ENCODE peak calls at places on chromosomes 12 and 14, in five cellular contexts. M is epithelial cell of proximal tubule, A is H1, G is astrocyte of the spinal cord, J is GM12865. I is an unnamed sample.

GRCh38 chr12:71900091-71900490 is 38.6 kb upstream of the TPH2 start:
- DNase-seq in M (no peak), A (no peak), G (peak), J (no peak), I (no peak)

GRCh38 chr14:93938766-93939303 is 11.7 kb downstream of the FAM181A start:
- DNase-seq in M (no peak), A (no peak), G (no peak), J (no peak), I (no peak)

GRCh38 chr12:105670664-105671063 is 340.2 kb downstream of the C12orf75 start:
- DNase-seq in M (no peak), A (no peak), G (peak), J (no peak), I (no peak)

GRCh38 chr14:50333010-50333409 is 20.9 kb downstream of the DMAC2L start:
- DNase-seq in M (no peak), A (no peak), G (peak), J (no peak), I (no peak)

GRCh38 chr12:106956048-106956935 is 585 bp downstream of the TMEM263 start:
- DNase-seq in M (no peak), A (peak), G (peak), J (peak), I (peak)

GRCh38 chr12:12872934-12873275 is 18.5 kb upstream of the GPRC5A start:
- DNase-seq in M (no peak), A (no peak), G (peak), J (no peak), I (no peak)

GRCh38 chr12:9787340-9787737 is 26.6 kb upstream of the CD69 start:
- DNase-seq in M (no peak), A (no peak), G (peak), J (no peak), I (no peak)

GRCh38 chr12:66573605-66574004 is 105.3 kb downstream of the GRIP1 start:
- DNase-seq in M (no peak), A (no peak), G (no peak), J (peak), I (no peak)

GRCh38 chr12:48795550-48796455 is 6.9 kb upstream of the ADCY6 start:
- DNase-seq in M (no peak), A (no peak), G (peak), J (peak), I (peak)

GRCh38 chr12:131167334-131167733 is 213.6 kb downstream of the ADGRD1 start:
- DNase-seq in M (no peak), A (no peak), G (no peak), J (no peak), I (no peak)

GRCh38 chr12:99271071-99271470 is 376.5 kb upstream of the GARIN6 start:
- DNase-seq in M (peak), A (no peak), G (no peak), J (no peak), I (no peak)

GRCh38 chr14:26528415-26529182 is 69.2 kb downstream of the NOVA1 start:
- DNase-seq in M (no peak), A (no peak), G (peak), J (no peak), I (no peak)

GRCh38 chr12:106317406-106318082 is 15.0 kb downstream of the TCP11L2 start:
- DNase-seq in M (no peak), A (no peak), G (no peak), J (no peak), I (no peak)

GRCh38 chr12:6551496-6552139 is 4.2 kb downstream of the IFFO1 start:
- DNase-seq in M (no peak), A (no peak), G (peak), J (no peak), I (no peak)

GRCh38 chr12:132281021-132281420 is 48.4 kb downstream of the GALNT9 start:
- DNase-seq in M (no peak), A (no peak), G (no peak), J (no peak), I (no peak)

GRCh38 chr12:30794591-30795409 is 40.0 kb upstream of the CAPRIN2 start:
- DNase-seq in M (no peak), A (peak), G (peak), J (no peak), I (no peak)

GRCh38 chr12:73383584-73384229 is 1111.5 kb downstream of the TRHDE start:
- DNase-seq in M (no peak), A (no peak), G (no peak), J (no peak), I (no peak)

GRCh38 chr12:121957831-121958515 is 39.6 kb downstream of the CFAP251 start:
- DNase-seq in M (no peak), A (no peak), G (no peak), J (no peak), I (no peak)

GRCh38 chr12:108611884-108612415 is 14.1 kb upstream of the TMEM119 start:
- DNase-seq in M (peak), A (peak), G (peak), J (peak), I (peak)

GRCh38 chr12:54989829-54990228 is 5.3 kb upstream of the TESPA1 start:
- DNase-seq in M (no peak), A (no peak), G (no peak), J (no peak), I (no peak)

GRCh38 chr14:75561013-75561432 is 17.4 kb upstream of the FLVCR2 start:
- DNase-seq in M (no peak), A (peak), G (peak), J (peak), I (peak)

DNA sequence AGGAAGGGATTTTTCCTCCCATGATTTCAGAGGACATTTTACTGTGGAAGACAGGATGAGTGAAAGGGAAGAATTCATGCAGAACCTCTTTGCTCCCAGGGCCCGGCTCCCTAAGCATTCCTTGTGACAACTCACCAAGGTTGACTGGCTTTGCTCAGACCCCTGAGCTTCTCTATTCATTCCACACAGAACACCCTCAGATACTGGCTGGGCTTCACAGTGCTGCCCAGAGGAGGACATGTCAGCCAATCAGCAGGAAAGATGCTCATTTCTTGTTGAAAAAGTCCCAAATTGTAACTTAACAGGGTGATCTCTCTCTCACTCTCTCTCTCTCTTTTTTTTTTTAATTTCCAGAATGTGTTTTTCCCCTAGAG is 43.7 kb downstream of the SSPN start:
- DNase-seq in M (no peak), A (no peak), G (no peak), J (no peak), I (no peak)
- H3K4me3 ChIP-seq in M (peak), A (no peak), G (no peak), J (no peak), I (no peak)

GRCh38 chr12:7872565-7873304 is at the start of gene SLC2A14:
- DNase-seq in M (no peak), A (no peak), G (no peak), J (no peak), I (no peak)
- H3K4me3 ChIP-seq in M (no peak), A (peak), G (peak), J (no peak), I (no peak)

GRCh38 chr14:64539186-64539552 is 1.4 kb upstream of the HSPA2 start:
- DNase-seq in M (no peak), A (no peak), G (no peak), J (no peak), I (no peak)

GRCh38 chr14:64541971-64542838 is 1.7 kb downstream of the HSPA2 start:
- DNase-seq in M (no peak), A (no peak), G (no peak), J (no peak), I (no peak)

GRCh38 chr14:64542839-64543207 is 2.3 kb downstream of the HSPA2 start:
- DNase-seq in M (no peak), A (no peak), G (no peak), J (no peak), I (no peak)

GRCh38 chr14:64541261-64541970 is 875 bp downstream of the HSPA2 start:
- DNase-seq in M (no peak), A (no peak), G (no peak), J (peak), I (no peak)

GRCh38 chr14:64540208-64541202 is at the start of gene HSPA2:
- DNase-seq in M (peak), A (peak), G (peak), J (peak), I (no peak)
- H3K4me3 ChIP-seq in M (peak), A (peak), G (peak), J (peak), I (no peak)

GRCh38 chr14:23722675-23723074 is 86.5 kb downstream of the DHRS2 start:
- DNase-seq in M (no peak), A (no peak), G (no peak), J (no peak), I (no peak)
- H3K4me3 ChIP-seq in M (no peak), A (no peak), G (no peak), J (no peak), I (no peak)

GRCh38 chr12:91178139-91178561 is 4.5 kb downstream of the DCN start:
- DNase-seq in M (no peak), A (no peak), G (peak), J (no peak), I (no peak)

GRCh38 chr12:91180577-91180976 is 2.0 kb downstream of the DCN start:
- DNase-seq in M (no peak), A (no peak), G (peak), J (no peak), I (no peak)

GRCh38 chr12:91180162-91180561 is 2.5 kb downstream of the DCN start:
- DNase-seq in M (no peak), A (no peak), G (peak), J (no peak), I (no peak)

GRCh38 chr12:91178801-91179200 is 3.8 kb downstream of the DCN start:
- DNase-seq in M (no peak), A (no peak), G (no peak), J (no peak), I (no peak)

GRCh38 chr12:91179315-91179714 is 3.3 kb downstream of the DCN start:
- DNase-seq in M (no peak), A (no peak), G (peak), J (no peak), I (no peak)
- H3K4me3 ChIP-seq in M (no peak), A (no peak), G (peak), J (no peak), I (no peak)

GRCh38 chr14:90814806-90815566 is 1.2 kb downstream of the TTC7B start:
- DNase-seq in M (no peak), A (no peak), G (no peak), J (no peak), I (no peak)
- H3K4me3 ChIP-seq in M (peak), A (peak), G (peak), J (no peak), I (peak)

GRCh38 chr12:120534703-120535655 is 823 bp downstream of the RNF10 start:
- DNase-seq in M (no peak), A (no peak), G (peak), J (peak), I (peak)

GRCh38 chr12:120539303-120539702 is 5.1 kb downstream of the RNF10 start:
- DNase-seq in M (no peak), A (no peak), G (peak), J (no peak), I (no peak)

GRCh38 chr12:120538281-120539156 is 4.4 kb downstream of the RNF10 start:
- DNase-seq in M (no peak), A (no peak), G (peak), J (peak), I (no peak)

GRCh38 chr12:120534203-120534702 is at the start of gene RNF10:
- DNase-seq in M (no peak), A (peak), G (peak), J (peak), I (peak)

GRCh38 chr12:120536064-120536791 is 2.1 kb downstream of the RNF10 start:
- DNase-seq in M (no peak), A (no peak), G (no peak), J (peak), I (no peak)
- H3K4me3 ChIP-seq in M (peak), A (peak), G (peak), J (peak), I (no peak)

GRCh38 chr12:49961111-49961922 is at the start of gene AQP5:
- DNase-seq in M (no peak), A (no peak), G (no peak), J (no peak), I (no peak)
- H3K4me3 ChIP-seq in M (no peak), A (peak), G (no peak), J (no peak), I (no peak)

GRCh38 chr12:113240395-113240794 is 19.1 kb downstream of the TPCN1 start:
- DNase-seq in M (no peak), A (no peak), G (no peak), J (peak), I (no peak)

GRCh38 chr12:113239811-113240331 is 18.6 kb downstream of the TPCN1 start:
- DNase-seq in M (no peak), A (no peak), G (no peak), J (no peak), I (no peak)

GRCh38 chr12:113242560-113242959 is 21.3 kb downstream of the TPCN1 start:
- DNase-seq in M (peak), A (no peak), G (no peak), J (no peak), I (no peak)

GRCh38 chr12:113242018-113242418 is 20.8 kb downstream of the TPCN1 start:
- DNase-seq in M (peak), A (no peak), G (no peak), J (no peak), I (peak)

DNA sequence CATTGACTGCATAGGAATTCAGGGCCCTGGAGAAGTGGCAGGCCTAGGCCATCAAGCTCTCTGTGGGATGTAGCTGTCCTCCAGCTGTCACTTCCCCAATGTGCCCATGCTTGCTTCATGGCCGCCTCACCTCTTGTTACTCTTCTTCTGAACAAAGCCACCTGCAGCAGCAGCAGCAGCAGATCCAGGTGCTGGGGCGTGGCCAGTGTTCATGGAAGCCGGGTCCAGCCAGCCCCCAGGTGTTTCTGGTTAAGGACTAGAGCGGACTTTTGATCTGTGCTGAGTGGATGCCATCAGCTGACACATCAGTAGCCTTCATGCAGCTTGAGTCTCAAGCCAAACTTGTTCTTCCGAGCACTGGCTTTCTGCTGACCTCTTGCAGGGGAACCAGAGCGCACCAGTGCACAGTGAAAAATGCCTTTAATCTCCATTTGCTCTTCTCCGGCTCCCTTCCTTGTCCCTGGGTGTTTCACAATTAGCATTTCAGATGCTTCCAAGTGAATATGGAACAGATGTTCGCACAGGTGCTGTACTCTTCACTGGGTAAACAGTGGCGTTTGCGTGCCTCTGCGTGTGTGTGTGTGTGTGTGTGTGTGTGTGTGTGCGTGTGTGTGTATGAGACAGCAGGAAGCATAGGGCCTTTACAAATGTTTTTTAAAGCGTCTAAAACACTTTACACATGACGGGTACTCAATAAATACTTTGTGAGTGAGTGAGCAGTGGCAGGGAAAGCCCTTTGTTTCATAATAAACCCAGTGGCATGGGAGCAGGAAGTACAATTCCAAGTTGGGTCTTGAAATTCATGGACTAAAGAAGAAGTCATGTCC is 20.1 kb downstream of the TPCN1 start:
- DNase-seq in M (peak), A (no peak), G (peak), J (no peak), I (no peak)
- H3K4me3 ChIP-seq in M (peak), A (no peak), G (no peak), J (no peak), I (no peak)